ENCODE peak calls at places on chromosomes 12 and 14, in eight cellular contexts. One of them, this sample, is unnamed.
A peak's percentile ranks its signal among the peaks of the same experiment; 100 is the strongest.

GRCh38 chr14:74257078-74257987 is 18.1 kb downstream of the VSX2 start:
- DNase-seq in GM06990: peak; percentile 73
- DNase-seq in MM.1S: peak; percentile 14
- DNase-seq in dorsolateral prefrontal cortex: peak; percentile 41
- DNase-seq in GM12865: peak; percentile 54
- DNase-seq in adrenal gland: peak; percentile 28
- DNase-seq in heart left ventricle: no peak
- DNase-seq in tibial artery: no peak
- DNase-seq in this sample: peak; percentile 92

GRCh38 chr12:20132818-20133217 is 235.5 kb upstream of the PDE3A start:
- DNase-seq in GM06990: no peak
- DNase-seq in MM.1S: no peak
- DNase-seq in dorsolateral prefrontal cortex: no peak
- DNase-seq in GM12865: no peak
- DNase-seq in adrenal gland: no peak
- DNase-seq in heart left ventricle: no peak
- DNase-seq in tibial artery: no peak
- DNase-seq in this sample: no peak

GRCh38 chr12:1457901-1458300 is 136.5 kb downstream of the FBXL14 start:
- DNase-seq in GM06990: no peak
- DNase-seq in MM.1S: no peak
- DNase-seq in dorsolateral prefrontal cortex: no peak
- DNase-seq in GM12865: no peak
- DNase-seq in adrenal gland: no peak
- DNase-seq in heart left ventricle: peak; percentile 58
- DNase-seq in tibial artery: peak; percentile 86
- DNase-seq in this sample: no peak

GRCh38 chr12:75859868-75860267 is 171.7 kb downstream of the PHLDA1 start:
- DNase-seq in GM06990: no peak
- DNase-seq in MM.1S: no peak
- DNase-seq in dorsolateral prefrontal cortex: no peak
- DNase-seq in GM12865: no peak
- DNase-seq in adrenal gland: no peak
- DNase-seq in heart left ventricle: no peak
- DNase-seq in tibial artery: no peak
- DNase-seq in this sample: no peak

GRCh38 chr12:42568952-42569916 is 20.3 kb downstream of the PRICKLE1 start:
- DNase-seq in GM06990: no peak
- DNase-seq in MM.1S: peak; percentile 67
- DNase-seq in dorsolateral prefrontal cortex: no peak
- DNase-seq in GM12865: peak; percentile 61
- DNase-seq in adrenal gland: no peak
- DNase-seq in heart left ventricle: no peak
- DNase-seq in tibial artery: no peak
- DNase-seq in this sample: peak; percentile 38

GRCh38 chr12:67434653-67435375 is 165.7 kb downstream of the CAND1 start:
- DNase-seq in GM06990: no peak
- DNase-seq in MM.1S: no peak
- DNase-seq in dorsolateral prefrontal cortex: no peak
- DNase-seq in GM12865: no peak
- DNase-seq in adrenal gland: peak; percentile 25
- DNase-seq in heart left ventricle: peak; percentile 31
- DNase-seq in tibial artery: no peak
- DNase-seq in this sample: no peak

GRCh38 chr14:28759056-28759657 is 7.4 kb upstream of the FOXG1 start:
- DNase-seq in GM06990: no peak
- DNase-seq in MM.1S: no peak
- DNase-seq in dorsolateral prefrontal cortex: no peak
- DNase-seq in GM12865: no peak
- DNase-seq in adrenal gland: no peak
- DNase-seq in heart left ventricle: no peak
- DNase-seq in tibial artery: no peak
- DNase-seq in this sample: no peak

GRCh38 chr14:20714593-20715250 is 26.2 kb downstream of the ANG start:
- DNase-seq in GM06990: no peak
- DNase-seq in MM.1S: no peak
- DNase-seq in dorsolateral prefrontal cortex: no peak
- DNase-seq in GM12865: no peak
- DNase-seq in adrenal gland: peak; percentile 84
- DNase-seq in heart left ventricle: peak; percentile 73
- DNase-seq in tibial artery: peak; percentile 89
- DNase-seq in this sample: no peak

GRCh38 chr12:49792976-49793580 is 35.1 kb downstream of the NCKAP5L start:
- DNase-seq in GM06990: no peak
- DNase-seq in MM.1S: no peak
- DNase-seq in dorsolateral prefrontal cortex: no peak
- DNase-seq in GM12865: no peak
- DNase-seq in adrenal gland: no peak
- DNase-seq in heart left ventricle: no peak
- DNase-seq in tibial artery: no peak
- DNase-seq in this sample: peak; percentile 21

GRCh38 chr12:95922231-95922630 is 20.2 kb downstream of the CCDC38 start:
- DNase-seq in GM06990: no peak
- DNase-seq in MM.1S: no peak
- DNase-seq in dorsolateral prefrontal cortex: no peak
- DNase-seq in GM12865: no peak
- DNase-seq in adrenal gland: no peak
- DNase-seq in heart left ventricle: no peak
- DNase-seq in tibial artery: no peak
- DNase-seq in this sample: no peak

GRCh38 chr12:95919110-95919509 is 23.3 kb downstream of the CCDC38 start:
- DNase-seq in GM06990: no peak
- DNase-seq in MM.1S: no peak
- DNase-seq in dorsolateral prefrontal cortex: no peak
- DNase-seq in GM12865: no peak
- DNase-seq in adrenal gland: no peak
- DNase-seq in heart left ventricle: no peak
- DNase-seq in tibial artery: no peak
- DNase-seq in this sample: no peak

GRCh38 chr12:95918194-95918993 is 24.0 kb downstream of the CCDC38 start:
- DNase-seq in GM06990: no peak
- DNase-seq in MM.1S: peak; percentile 73
- DNase-seq in dorsolateral prefrontal cortex: no peak
- DNase-seq in GM12865: peak; percentile 63
- DNase-seq in adrenal gland: peak; percentile 49
- DNase-seq in heart left ventricle: no peak
- DNase-seq in tibial artery: no peak
- DNase-seq in this sample: peak; percentile 55
- TF ChIP-seq CTCF in GM06990: peak; percentile 77
- TF ChIP-seq CTCF in MM.1S: peak; percentile 95
- TF ChIP-seq CTCF in dorsolateral prefrontal cortex: peak; percentile 79
- TF ChIP-seq CTCF in GM12865: peak; percentile 89
- TF ChIP-seq CTCF in adrenal gland: peak; percentile 91
- TF ChIP-seq CTCF in heart left ventricle: peak; percentile 67
- TF ChIP-seq CTCF in tibial artery: peak; percentile 73
- TF ChIP-seq CTCF in this sample: peak; percentile 69

GRCh38 chr14:91926131-91926890 is 21.2 kb downstream of the FBLN5 start:
- DNase-seq in GM06990: no peak
- DNase-seq in MM.1S: no peak
- DNase-seq in dorsolateral prefrontal cortex: no peak
- DNase-seq in GM12865: no peak
- DNase-seq in adrenal gland: no peak
- DNase-seq in heart left ventricle: no peak
- DNase-seq in tibial artery: no peak
- DNase-seq in this sample: no peak

GRCh38 chr14:91927216-91927615 is 20.3 kb downstream of the FBLN5 start:
- DNase-seq in GM06990: no peak
- DNase-seq in MM.1S: no peak
- DNase-seq in dorsolateral prefrontal cortex: no peak
- DNase-seq in GM12865: no peak
- DNase-seq in adrenal gland: no peak
- DNase-seq in heart left ventricle: no peak
- DNase-seq in tibial artery: no peak
- DNase-seq in this sample: no peak

GRCh38 chr14:91925727-91926121 is 21.8 kb downstream of the FBLN5 start:
- DNase-seq in GM06990: no peak
- DNase-seq in MM.1S: no peak
- DNase-seq in dorsolateral prefrontal cortex: no peak
- DNase-seq in GM12865: no peak
- DNase-seq in adrenal gland: no peak
- DNase-seq in heart left ventricle: no peak
- DNase-seq in tibial artery: no peak
- DNase-seq in this sample: no peak

GRCh38 chr14:91927800-91928199 is 19.7 kb downstream of the FBLN5 start:
- DNase-seq in GM06990: no peak
- DNase-seq in MM.1S: no peak
- DNase-seq in dorsolateral prefrontal cortex: no peak
- DNase-seq in GM12865: no peak
- DNase-seq in adrenal gland: no peak
- DNase-seq in heart left ventricle: no peak
- DNase-seq in tibial artery: peak; percentile 74
- DNase-seq in this sample: no peak

DNA sequence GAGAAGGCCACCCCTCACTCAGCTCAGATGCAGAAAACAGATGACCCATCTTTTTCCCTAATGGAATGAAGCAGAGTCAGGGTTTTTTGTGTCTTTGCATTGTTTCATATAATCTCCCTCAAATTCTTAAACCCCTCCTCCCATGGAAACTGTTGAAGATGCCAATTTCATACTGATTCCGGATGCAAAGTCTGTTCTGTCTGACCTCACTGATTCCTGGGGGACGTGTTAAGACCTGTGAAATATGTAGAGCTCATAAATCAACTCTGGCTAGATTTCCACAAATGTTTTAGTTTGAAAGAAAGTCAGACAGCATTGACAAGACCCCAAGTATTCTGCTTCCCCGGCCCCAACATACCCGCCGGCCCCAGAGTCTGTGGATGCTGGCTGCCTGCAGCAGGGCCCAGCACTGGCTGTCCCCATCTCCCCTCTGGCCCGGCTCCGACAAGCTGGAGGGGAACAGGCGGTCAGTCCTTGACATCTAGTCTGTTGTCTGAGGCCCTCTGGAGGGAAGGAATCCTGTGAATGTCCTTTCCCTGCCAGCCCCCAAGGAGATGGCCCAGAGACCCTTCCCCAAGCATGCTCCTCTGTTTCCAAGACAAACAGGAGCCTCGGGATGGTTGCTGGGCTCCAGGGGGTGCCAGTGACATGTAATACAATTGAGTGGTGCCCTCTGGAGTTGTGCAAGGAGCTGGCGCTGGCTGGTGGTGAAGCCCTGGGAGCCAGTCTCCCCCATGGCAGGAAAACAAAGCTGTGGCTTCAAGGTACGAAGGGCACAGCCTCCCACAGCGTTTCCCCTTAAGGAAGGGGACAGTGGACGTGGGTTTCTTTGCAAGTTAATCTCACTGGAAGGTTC is 22.4 kb downstream of the FBLN5 start:
- DNase-seq in GM06990: no peak
- DNase-seq in MM.1S: no peak
- DNase-seq in dorsolateral prefrontal cortex: no peak
- DNase-seq in GM12865: no peak
- DNase-seq in adrenal gland: no peak
- DNase-seq in heart left ventricle: no peak
- DNase-seq in tibial artery: peak; percentile 72
- DNase-seq in this sample: no peak
- TF ChIP-seq CTCF in GM06990: no peak
- TF ChIP-seq CTCF in MM.1S: no peak
- TF ChIP-seq CTCF in dorsolateral prefrontal cortex: no peak
- TF ChIP-seq CTCF in GM12865: no peak
- TF ChIP-seq CTCF in adrenal gland: no peak
- TF ChIP-seq CTCF in heart left ventricle: no peak
- TF ChIP-seq CTCF in tibial artery: no peak
- TF ChIP-seq CTCF in this sample: no peak

DNA sequence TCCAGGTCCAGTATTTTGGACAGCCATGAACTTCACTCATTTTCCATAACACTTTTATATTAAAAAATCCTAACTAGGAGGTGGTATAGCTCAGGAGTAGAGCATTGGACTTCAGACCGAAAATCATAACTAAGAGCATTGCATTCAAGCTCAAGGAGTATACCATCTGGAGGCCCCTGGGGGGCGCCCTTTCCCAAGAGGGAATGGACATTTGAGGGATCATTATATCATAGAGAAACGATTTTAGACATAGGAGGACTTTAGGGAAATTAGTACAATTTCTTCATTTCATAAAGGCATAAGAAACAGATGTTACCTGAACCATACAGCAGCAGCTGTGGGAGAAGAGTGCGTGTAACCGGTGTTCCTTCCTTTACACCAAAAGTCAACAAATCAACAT is 5.2 kb upstream of the ATG14 start:
- DNase-seq in GM06990: no peak
- DNase-seq in MM.1S: peak; percentile 48
- DNase-seq in dorsolateral prefrontal cortex: no peak
- DNase-seq in GM12865: peak; percentile 28
- DNase-seq in adrenal gland: no peak
- DNase-seq in heart left ventricle: no peak
- DNase-seq in tibial artery: no peak
- DNase-seq in this sample: no peak
- TF ChIP-seq CTCF in GM06990: peak; percentile 66
- TF ChIP-seq CTCF in MM.1S: peak; percentile 64
- TF ChIP-seq CTCF in dorsolateral prefrontal cortex: no peak
- TF ChIP-seq CTCF in GM12865: peak; percentile 48
- TF ChIP-seq CTCF in adrenal gland: no peak
- TF ChIP-seq CTCF in heart left ventricle: peak; percentile 10
- TF ChIP-seq CTCF in tibial artery: peak; percentile 9
- TF ChIP-seq CTCF in this sample: no peak

DNA sequence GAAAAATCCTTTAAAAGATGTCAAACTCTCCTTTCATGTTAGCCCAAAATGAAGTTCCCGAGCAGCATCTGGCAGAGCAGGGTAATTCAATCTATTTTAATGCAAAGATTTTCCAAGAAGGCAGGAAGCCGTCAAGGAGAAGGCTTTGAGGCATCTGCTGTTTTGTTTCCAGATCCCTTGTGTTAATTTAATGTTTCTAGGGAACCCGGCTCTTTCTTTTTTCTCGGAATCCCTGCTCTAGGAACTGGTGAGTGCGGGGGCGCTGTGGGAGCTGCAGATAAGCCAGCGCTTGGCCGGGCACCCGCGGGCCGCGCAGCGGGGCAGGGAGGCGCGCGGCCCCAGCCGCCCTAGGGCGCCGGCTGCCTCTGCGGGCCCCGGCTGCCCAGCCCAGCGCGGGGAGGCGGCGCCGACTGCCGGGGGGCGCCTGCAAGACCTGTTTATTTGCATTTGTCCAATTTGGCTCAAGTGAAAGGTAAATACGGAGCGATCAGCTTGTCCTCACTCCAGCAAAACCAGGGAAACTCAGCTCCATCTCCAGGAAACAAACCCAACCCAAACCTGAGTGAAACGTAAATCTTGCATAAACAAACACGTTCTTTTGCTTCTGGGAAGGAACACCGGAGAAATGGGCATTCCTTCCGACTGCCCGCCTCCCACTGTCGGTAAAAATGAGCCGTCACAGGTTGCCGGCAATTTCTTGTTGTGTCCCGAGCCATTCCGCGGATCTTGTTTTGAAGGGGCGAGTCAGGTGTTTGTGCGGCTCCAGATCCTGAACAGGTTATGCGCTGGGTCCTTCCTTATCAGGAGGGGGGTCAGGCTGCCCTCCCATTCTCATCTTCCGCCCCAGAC is 65.1 kb downstream of the CRADD start:
- DNase-seq in GM06990: peak; percentile 70
- DNase-seq in MM.1S: peak; percentile 76
- DNase-seq in dorsolateral prefrontal cortex: peak; percentile 76
- DNase-seq in GM12865: peak; percentile 75
- DNase-seq in adrenal gland: peak; percentile 80
- DNase-seq in heart left ventricle: peak; percentile 73
- DNase-seq in tibial artery: peak; percentile 82
- DNase-seq in this sample: peak; percentile 83
- TF ChIP-seq CTCF in GM06990: peak; percentile 30
- TF ChIP-seq CTCF in MM.1S: peak; percentile 31
- TF ChIP-seq CTCF in dorsolateral prefrontal cortex: peak; percentile 30
- TF ChIP-seq CTCF in GM12865: peak; percentile 41
- TF ChIP-seq CTCF in adrenal gland: peak; percentile 28
- TF ChIP-seq CTCF in heart left ventricle: peak; percentile 19
- TF ChIP-seq CTCF in tibial artery: peak; percentile 16
- TF ChIP-seq CTCF in this sample: peak; percentile 66

GRCh38 chr12:121812320-121812871 is 8.6 kb downstream of the SETD1B start:
- DNase-seq in GM06990: no peak
- DNase-seq in MM.1S: no peak
- DNase-seq in dorsolateral prefrontal cortex: peak; percentile 72
- DNase-seq in GM12865: peak; percentile 48
- DNase-seq in adrenal gland: peak; percentile 83
- DNase-seq in heart left ventricle: peak; percentile 79
- DNase-seq in tibial artery: peak; percentile 85
- DNase-seq in this sample: peak; percentile 72
- TF ChIP-seq CTCF in GM06990: no peak
- TF ChIP-seq CTCF in MM.1S: no peak
- TF ChIP-seq CTCF in dorsolateral prefrontal cortex: no peak
- TF ChIP-seq CTCF in GM12865: no peak
- TF ChIP-seq CTCF in adrenal gland: peak; percentile 34
- TF ChIP-seq CTCF in heart left ventricle: no peak
- TF ChIP-seq CTCF in tibial artery: no peak
- TF ChIP-seq CTCF in this sample: no peak

This sample was measured in GM13976.